ENCODE peak calls at places on chromosome 7, in eight cellular contexts. K is K562, Y is A549, F is HepG2, S is GM12878, P is H1, X is NB4, U is HCT116. E is an unnamed sample.

GRCh38 chr7:117872565-117873055 is 631 bp downstream of the CTTNBP2 start:
- DNase-seq in K (no peak), Y (no peak), F (no peak), S (no peak), P (peak), X (no peak), U (peak), E (no peak)

GRCh38 chr7:128911441-128912031 is 1.0 kb upstream of the KCP start:
- DNase-seq in K (no peak), Y (no peak), F (no peak), S (no peak), P (peak), X (peak), U (no peak), E (peak)

GRCh38 chr7:4642468-4643203 is 39.5 kb upstream of the FOXK1 start:
- DNase-seq in K (peak), Y (no peak), F (no peak), S (no peak), P (no peak), X (peak), U (no peak), E (no peak)

GRCh38 chr7:142799483-142799882 is 28.7 kb downstream of the PRSS2 start:
- DNase-seq in K (no peak), Y (no peak), F (no peak), S (no peak), P (peak), X (no peak), U (no peak), E (no peak)

GRCh38 chr7:74023786-74024185 is 4.2 kb upstream of the ELN start:
- DNase-seq in K (no peak), Y (no peak), F (no peak), S (no peak), P (no peak), X (no peak), U (no peak), E (no peak)

GRCh38 chr7:113004726-113005454 is 81.7 kb downstream of the GPR85 start:
- DNase-seq in K (peak), Y (no peak), F (no peak), S (no peak), P (no peak), X (no peak), U (no peak), E (no peak)

GRCh38 chr7:84568786-84569185 is 374.2 kb upstream of the SEMA3A start:
- DNase-seq in K (no peak), Y (no peak), F (no peak), S (no peak), P (no peak), X (no peak), U (no peak), E (no peak)

GRCh38 chr7:151429555-151430331 is 10.2 kb downstream of the CRYGN start:
- DNase-seq in K (peak), Y (peak), F (no peak), S (peak), P (no peak), X (peak), U (no peak), E (no peak)

GRCh38 chr7:155349601-155350331 is 52.1 kb downstream of the INSIG1 start:
- DNase-seq in K (peak), Y (no peak), F (no peak), S (no peak), P (no peak), X (no peak), U (no peak), E (peak)

GRCh38 chr7:50562126-50562525 is 3.1 kb downstream of the DDC start:
- DNase-seq in K (peak), Y (no peak), F (no peak), S (no peak), P (no peak), X (no peak), U (no peak), E (no peak)

GRCh38 chr7:132226046-132226590 is 350.2 kb downstream of the PLXNA4 start:
- DNase-seq in K (no peak), Y (peak), F (no peak), S (no peak), P (no peak), X (no peak), U (no peak), E (no peak)

GRCh38 chr7:135801045-135801693 is 52.6 kb upstream of the FAM180A start:
- DNase-seq in K (peak), Y (peak), F (peak), S (peak), P (peak), X (peak), U (peak), E (peak)

GRCh38 chr7:44634839-44635591 is 28.6 kb downstream of the OGDH start:
- DNase-seq in K (peak), Y (no peak), F (no peak), S (no peak), P (no peak), X (peak), U (no peak), E (no peak)

GRCh38 chr7:107684947-107685463 is 24.4 kb downstream of the SLC26A4 start:
- DNase-seq in K (no peak), Y (no peak), F (no peak), S (no peak), P (no peak), X (no peak), U (no peak), E (no peak)

GRCh38 chr7:30135551-30136271 is 925 bp downstream of the MTURN start:
- DNase-seq in K (no peak), Y (peak), F (peak), S (no peak), P (peak), X (peak), U (no peak), E (peak)

GRCh38 chr7:90788057-90788456 is 191.9 kb downstream of the CDK14 start:
- DNase-seq in K (no peak), Y (no peak), F (no peak), S (no peak), P (no peak), X (no peak), U (no peak), E (no peak)

GRCh38 chr7:5625938-5626337 is 155.5 kb downstream of the RNF216 start:
- DNase-seq in K (peak), Y (peak), F (no peak), S (no peak), P (no peak), X (peak), U (peak), E (peak)

GRCh38 chr7:112266595-112267270 is 60.2 kb downstream of the ZNF277 start:
- DNase-seq in K (no peak), Y (no peak), F (no peak), S (no peak), P (no peak), X (peak), U (no peak), E (no peak)

GRCh38 chr7:20738517-20739481 is 47.9 kb downstream of the SP8 start:
- DNase-seq in K (no peak), Y (no peak), F (peak), S (no peak), P (no peak), X (no peak), U (no peak), E (no peak)

GRCh38 chr7:958221-959200 is 4.0 kb upstream of the ADAP1 start:
- DNase-seq in K (no peak), Y (no peak), F (no peak), S (no peak), P (no peak), X (no peak), U (no peak), E (peak)

GRCh38 chr7:24786306-24786705 is 29.0 kb upstream of the GSDME start:
- DNase-seq in K (no peak), Y (no peak), F (no peak), S (no peak), P (no peak), X (peak), U (no peak), E (no peak)

GRCh38 chr7:131619336-131620305 is 63.2 kb upstream of the PODXL start:
- DNase-seq in K (peak), Y (no peak), F (no peak), S (no peak), P (no peak), X (peak), U (no peak), E (no peak)

GRCh38 chr7:152074673-152075072 is 49.2 kb downstream of the GALNT11 start:
- DNase-seq in K (no peak), Y (no peak), F (peak), S (no peak), P (no peak), X (no peak), U (no peak), E (no peak)

GRCh38 chr7:27200761-27201230 is 905 bp upstream of the HOXA13 start:
- DNase-seq in K (no peak), Y (no peak), F (no peak), S (no peak), P (no peak), X (peak), U (no peak), E (no peak)

GRCh38 chr7:108270385-108270784 is 140.2 kb upstream of the LAMB4 start:
- DNase-seq in K (no peak), Y (no peak), F (no peak), S (no peak), P (no peak), X (no peak), U (no peak), E (no peak)

GRCh38 chr7:151409555-151410404 is at the start of gene WDR86:
- DNase-seq in K (no peak), Y (no peak), F (no peak), S (no peak), P (peak), X (no peak), U (no peak), E (peak)

DNA sequence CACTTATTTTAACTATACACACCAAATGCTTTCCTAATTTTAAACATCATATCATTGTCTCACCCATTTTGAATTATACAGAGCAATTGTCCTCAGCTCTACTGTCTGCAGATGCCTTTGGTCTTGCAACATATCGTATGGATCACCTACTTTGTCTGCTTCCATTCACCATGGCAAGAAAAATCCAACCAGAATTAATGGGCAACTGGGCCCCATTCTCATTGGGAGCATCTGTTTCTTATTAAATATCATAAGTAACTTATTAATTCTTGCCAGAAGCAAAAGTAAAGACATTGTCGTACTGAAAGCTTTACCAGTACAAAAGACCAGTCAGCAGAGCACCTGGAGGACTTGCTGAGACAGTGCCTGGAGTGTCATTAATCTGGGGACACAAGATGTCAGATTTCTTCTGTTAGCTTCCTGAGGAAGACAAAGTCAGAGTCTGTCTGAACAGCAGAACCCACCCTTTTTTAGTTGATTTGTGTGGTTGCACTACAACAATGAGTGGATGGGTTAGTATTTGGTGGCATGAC is 404.5 kb downstream of the INHBA start:
- DNase-seq in K (no peak), Y (no peak), F (no peak), S (no peak), P (no peak), X (no peak), U (no peak), E (no peak)
- TF ChIP-seq MAX in K (no peak), Y (no peak), F (no peak), S (no peak), P (no peak), X (no peak), U (no peak), E (no peak)

GRCh38 chr7:120927454-120928103 is 23.0 kb upstream of the ING3 start:
- DNase-seq in K (no peak), Y (no peak), F (no peak), S (peak), P (no peak), X (no peak), U (no peak), E (no peak)
- H3K4me3 ChIP-seq in K (no peak), Y (no peak), F (no peak), S (no peak), P (no peak), X (no peak), U (no peak), E (no peak)

GRCh38 chr7:86653919-86654659 is 10.4 kb downstream of the GRM3 start:
- DNase-seq in K (no peak), Y (no peak), F (no peak), S (no peak), P (no peak), X (no peak), U (no peak), E (no peak)
- TF ChIP-seq MAX in K (no peak), Y (no peak), F (no peak), S (no peak), P (no peak), X (no peak), U (no peak), E (no peak)

DNA sequence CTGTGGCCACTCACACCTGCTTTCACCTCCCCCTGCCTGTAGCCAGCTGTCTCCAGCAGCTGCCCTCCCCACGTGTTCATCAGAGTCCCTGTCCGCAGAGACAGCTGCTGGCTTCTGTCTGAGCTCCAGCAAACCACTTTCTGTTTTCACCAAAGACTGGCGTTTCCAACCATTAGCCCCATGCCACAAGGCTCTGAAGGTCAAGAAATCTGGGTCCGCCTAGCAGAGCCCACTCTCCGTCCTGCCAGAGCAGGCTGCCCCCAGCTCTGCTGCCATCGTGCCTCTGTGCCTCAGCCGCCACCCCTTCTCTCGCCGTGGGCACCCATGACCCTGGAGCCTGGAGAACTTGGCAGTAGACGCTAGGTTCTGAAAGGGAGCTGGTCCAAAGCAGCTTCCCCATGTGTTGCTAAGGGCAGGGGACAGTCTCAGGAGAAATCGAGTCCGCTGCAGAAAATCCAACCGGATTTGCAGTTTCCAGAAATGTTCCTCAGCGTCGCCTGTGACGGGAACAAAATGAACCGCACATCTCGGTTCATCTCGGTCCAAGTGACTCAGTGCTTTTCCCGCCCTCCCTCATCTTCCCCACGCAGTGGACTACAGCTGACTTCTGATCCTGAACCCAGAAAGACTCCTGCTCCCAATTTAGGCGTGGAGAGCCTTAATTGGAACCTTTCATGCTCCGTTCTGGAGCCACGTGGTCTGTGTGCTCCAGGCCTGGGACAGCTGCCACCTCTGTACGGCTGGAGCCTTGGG is 28.0 kb downstream of the TMEM120A start:
- DNase-seq in K (no peak), Y (no peak), F (no peak), S (no peak), P (no peak), X (no peak), U (no peak), E (peak)
- H3K4me3 ChIP-seq in K (no peak), Y (no peak), F (no peak), S (no peak), P (no peak), X (no peak), U (no peak), E (no peak)

GRCh38 chr7:28804990-28805389 is 153.1 kb downstream of the TRIL start:
- DNase-seq in K (no peak), Y (peak), F (no peak), S (no peak), P (no peak), X (peak), U (no peak), E (no peak)
- TF ChIP-seq MAX in K (no peak), Y (no peak), F (no peak), S (no peak), P (no peak), X (no peak), U (no peak), E (no peak)

DNA sequence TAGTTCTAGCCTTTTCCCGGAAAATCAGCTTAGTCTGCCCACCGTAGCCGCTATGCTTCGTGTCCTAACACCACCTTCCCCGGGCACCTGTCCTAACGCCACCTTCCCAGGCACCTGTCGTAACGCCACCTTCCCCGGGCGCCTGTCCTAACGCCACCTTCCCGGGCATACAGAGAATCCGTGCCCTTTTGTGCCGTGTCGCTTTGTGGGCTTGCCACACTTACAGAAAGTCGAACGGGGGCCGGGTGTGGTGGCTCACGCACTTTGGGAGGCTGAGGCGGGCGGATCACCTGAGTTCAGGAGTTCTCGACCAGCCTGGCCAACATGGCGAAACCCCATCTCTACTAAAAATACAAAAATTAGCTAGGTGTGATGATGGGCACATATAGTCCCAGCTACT is 73.6 kb upstream of the DNAJB6 start:
- DNase-seq in K (no peak), Y (no peak), F (no peak), S (no peak), P (no peak), X (no peak), U (no peak), E (no peak)
- H3K4me3 ChIP-seq in K (no peak), Y (no peak), F (no peak), S (no peak), P (no peak), X (no peak), U (no peak), E (no peak)

GRCh38 chr7:11374629-11375028 is 401.0 kb downstream of the PHF14 start:
- DNase-seq in K (no peak), Y (no peak), F (no peak), S (no peak), P (no peak), X (no peak), U (no peak), E (no peak)

GRCh38 chr7:11373546-11374142 is 400.0 kb downstream of the PHF14 start:
- DNase-seq in K (peak), Y (peak), F (peak), S (no peak), P (no peak), X (peak), U (peak), E (peak)

GRCh38 chr7:11376549-11376948 is 402.9 kb downstream of the PHF14 start:
- DNase-seq in K (no peak), Y (no peak), F (no peak), S (no peak), P (no peak), X (no peak), U (no peak), E (no peak)

DNA sequence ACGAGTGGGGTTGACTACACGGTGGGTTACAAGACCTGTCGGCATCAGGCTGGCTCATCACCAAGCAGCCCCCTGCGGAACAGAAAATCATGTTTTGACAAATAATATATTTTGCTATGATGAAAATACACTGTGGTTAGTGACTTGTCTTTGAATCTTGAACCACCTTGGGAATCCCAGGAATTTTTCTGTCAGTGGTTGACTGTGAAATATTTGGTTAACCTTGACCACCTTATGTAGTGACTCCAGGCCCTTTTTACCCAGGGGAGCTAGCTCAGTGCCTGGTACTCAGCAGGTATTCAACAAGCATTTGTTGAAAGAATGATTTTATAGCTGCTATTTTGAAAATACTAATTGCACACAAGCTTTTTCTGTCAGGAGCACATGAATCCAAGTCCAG is 406.0 kb downstream of the PHF14 start:
- DNase-seq in K (no peak), Y (no peak), F (no peak), S (no peak), P (no peak), X (no peak), U (no peak), E (no peak)
- TF ChIP-seq MAX in K (no peak), Y (no peak), F (no peak), S (no peak), P (no peak), X (no peak), U (no peak), E (no peak)

GRCh38 chr7:3301472-3301778 is 373 bp downstream of the SDK1 start:
- DNase-seq in K (no peak), Y (no peak), F (no peak), S (no peak), P (no peak), X (no peak), U (no peak), E (peak)
- H3K4me3 ChIP-seq in K (no peak), Y (peak), F (no peak), S (no peak), P (peak), X (no peak), U (no peak), E (peak)

DNA sequence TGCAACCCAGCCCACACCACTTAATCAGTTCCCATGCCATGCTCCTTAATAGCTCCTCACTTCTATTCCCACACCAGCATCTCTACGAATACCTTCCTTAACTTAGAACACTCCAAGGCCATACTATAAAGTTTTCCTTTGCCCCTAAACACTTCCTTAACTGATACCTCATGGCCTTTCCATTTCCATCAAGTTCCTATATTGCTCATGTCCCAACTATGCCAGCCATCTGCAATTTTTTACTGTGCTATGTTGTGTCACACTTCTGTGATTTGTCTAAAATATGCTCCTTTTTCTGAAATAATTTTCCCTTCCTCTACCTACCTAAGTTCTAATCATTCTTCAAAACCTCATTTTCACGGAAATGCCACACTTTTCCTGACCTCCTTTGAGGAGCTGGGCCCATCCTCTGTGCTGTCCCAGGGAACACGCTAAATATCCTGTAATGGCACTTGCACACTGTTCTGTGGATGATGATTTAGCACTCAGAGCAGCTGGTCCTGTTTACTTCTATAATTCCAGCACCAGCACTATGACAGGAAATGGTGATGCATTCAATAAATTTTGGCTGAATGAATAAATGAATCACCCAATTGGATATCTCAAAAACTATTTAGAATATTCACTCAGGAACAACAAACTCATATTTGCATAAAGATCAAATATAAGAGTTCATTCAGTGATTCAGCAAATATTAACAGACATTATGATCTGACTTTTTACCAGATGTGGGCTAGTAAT is 266.5 kb upstream of the HGF start:
- DNase-seq in K (no peak), Y (no peak), F (no peak), S (no peak), P (no peak), X (no peak), U (no peak), E (no peak)
- TF ChIP-seq MAX in K (no peak), Y (no peak), F (no peak), S (no peak), P (no peak), X (no peak), U (no peak), E (peak)

DNA sequence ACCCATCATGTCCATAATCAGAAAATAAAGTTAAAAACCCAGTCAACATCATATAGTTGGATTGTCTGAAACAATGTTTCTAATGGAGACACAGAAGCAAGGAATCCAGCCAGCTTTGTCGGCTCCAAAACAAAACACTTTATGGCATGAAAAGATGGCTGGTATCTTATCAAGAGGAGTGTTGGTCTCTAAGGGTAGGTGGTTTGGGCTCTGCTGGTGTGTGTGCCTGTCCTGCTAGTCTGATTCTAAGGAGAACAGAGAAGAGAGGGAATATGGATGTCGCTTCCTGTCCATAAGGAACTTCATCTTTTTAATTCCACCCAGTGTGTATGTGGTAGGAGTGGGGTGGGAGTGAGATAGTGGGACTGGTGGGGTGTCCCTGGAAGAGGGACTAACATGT is 19.1 kb downstream of the NT5C3A start:
- DNase-seq in K (peak), Y (no peak), F (no peak), S (no peak), P (no peak), X (no peak), U (no peak), E (no peak)
- H3K4me3 ChIP-seq in K (no peak), Y (no peak), F (peak), S (no peak), P (no peak), X (no peak), U (no peak), E (no peak)